ENCODE peak calls at places on chromosomes 13 and 19, in seven cellular contexts. One of them, this sample, is unnamed.

GRCh38 chr19:18672606-18673337 is 10.7 kb upstream of the CRTC1 start:
- DNase-seq in left cardiac atrium: peak
- DNase-seq in CD8-positive, alpha-beta T cell: no peak
- DNase-seq in neural progenitor cell: peak
- DNase-seq in NCI-H1436: no peak
- DNase-seq in stimulated activated CD4-positive, alpha-beta T cell treated with anti-CD3 and anti-CD28 coated beads, TNF-alpha, amount 100 ng/mL, for 4 hours: no peak
- DNase-seq in H9: peak
- DNase-seq in this sample: peak

GRCh38 chr19:32519023-32519422 is 62.0 kb upstream of the PDCD5 start:
- DNase-seq in left cardiac atrium: no peak
- DNase-seq in CD8-positive, alpha-beta T cell: no peak
- DNase-seq in neural progenitor cell: no peak
- DNase-seq in NCI-H1436: no peak
- DNase-seq in stimulated activated CD4-positive, alpha-beta T cell treated with anti-CD3 and anti-CD28 coated beads, TNF-alpha, amount 100 ng/mL, for 4 hours: no peak
- DNase-seq in H9: no peak
- DNase-seq in this sample: no peak

GRCh38 chr13:110637747-110638146 is 22.4 kb downstream of the NAXD start:
- DNase-seq in left cardiac atrium: no peak
- DNase-seq in CD8-positive, alpha-beta T cell: no peak
- DNase-seq in neural progenitor cell: no peak
- DNase-seq in NCI-H1436: no peak
- DNase-seq in stimulated activated CD4-positive, alpha-beta T cell treated with anti-CD3 and anti-CD28 coated beads, TNF-alpha, amount 100 ng/mL, for 4 hours: no peak
- DNase-seq in H9: no peak
- DNase-seq in this sample: no peak

GRCh38 chr19:4622695-4623421 is 16.5 kb upstream of the TNFAIP8L1 start:
- DNase-seq in left cardiac atrium: peak
- DNase-seq in CD8-positive, alpha-beta T cell: no peak
- DNase-seq in neural progenitor cell: no peak
- DNase-seq in NCI-H1436: no peak
- DNase-seq in stimulated activated CD4-positive, alpha-beta T cell treated with anti-CD3 and anti-CD28 coated beads, TNF-alpha, amount 100 ng/mL, for 4 hours: no peak
- DNase-seq in H9: peak
- DNase-seq in this sample: no peak

GRCh38 chr13:59865398-59865797 is 298.3 kb downstream of the DIAPH3 start:
- DNase-seq in left cardiac atrium: no peak
- DNase-seq in CD8-positive, alpha-beta T cell: no peak
- DNase-seq in neural progenitor cell: no peak
- DNase-seq in NCI-H1436: no peak
- DNase-seq in stimulated activated CD4-positive, alpha-beta T cell treated with anti-CD3 and anti-CD28 coated beads, TNF-alpha, amount 100 ng/mL, for 4 hours: no peak
- DNase-seq in H9: no peak
- DNase-seq in this sample: no peak

GRCh38 chr13:113887700-113888201 is 23.9 kb upstream of the GAS6 start:
- DNase-seq in left cardiac atrium: no peak
- DNase-seq in CD8-positive, alpha-beta T cell: no peak
- DNase-seq in neural progenitor cell: no peak
- DNase-seq in NCI-H1436: no peak
- DNase-seq in stimulated activated CD4-positive, alpha-beta T cell treated with anti-CD3 and anti-CD28 coated beads, TNF-alpha, amount 100 ng/mL, for 4 hours: no peak
- DNase-seq in H9: no peak
- DNase-seq in this sample: peak

GRCh38 chr13:79779061-79779460 is 298.1 kb downstream of the NDFIP2 start:
- DNase-seq in left cardiac atrium: no peak
- DNase-seq in CD8-positive, alpha-beta T cell: no peak
- DNase-seq in neural progenitor cell: no peak
- DNase-seq in NCI-H1436: no peak
- DNase-seq in stimulated activated CD4-positive, alpha-beta T cell treated with anti-CD3 and anti-CD28 coated beads, TNF-alpha, amount 100 ng/mL, for 4 hours: no peak
- DNase-seq in H9: no peak
- DNase-seq in this sample: no peak

GRCh38 chr13:100128373-100128772 is 39.5 kb downstream of the PCCA start:
- DNase-seq in left cardiac atrium: no peak
- DNase-seq in CD8-positive, alpha-beta T cell: no peak
- DNase-seq in neural progenitor cell: no peak
- DNase-seq in NCI-H1436: no peak
- DNase-seq in stimulated activated CD4-positive, alpha-beta T cell treated with anti-CD3 and anti-CD28 coated beads, TNF-alpha, amount 100 ng/mL, for 4 hours: no peak
- DNase-seq in H9: no peak
- DNase-seq in this sample: no peak

GRCh38 chr13:27644302-27644701 is 22.6 kb downstream of the POLR1D start:
- DNase-seq in left cardiac atrium: no peak
- DNase-seq in CD8-positive, alpha-beta T cell: no peak
- DNase-seq in neural progenitor cell: no peak
- DNase-seq in NCI-H1436: no peak
- DNase-seq in stimulated activated CD4-positive, alpha-beta T cell treated with anti-CD3 and anti-CD28 coated beads, TNF-alpha, amount 100 ng/mL, for 4 hours: no peak
- DNase-seq in H9: no peak
- DNase-seq in this sample: peak

GRCh38 chr19:54462713-54463530 is 656 bp downstream of the LENG9 start:
- DNase-seq in left cardiac atrium: peak
- DNase-seq in CD8-positive, alpha-beta T cell: peak
- DNase-seq in neural progenitor cell: peak
- DNase-seq in NCI-H1436: no peak
- DNase-seq in stimulated activated CD4-positive, alpha-beta T cell treated with anti-CD3 and anti-CD28 coated beads, TNF-alpha, amount 100 ng/mL, for 4 hours: peak
- DNase-seq in H9: peak
- DNase-seq in this sample: peak

GRCh38 chr19:18484992-18485391 is 36.9 kb downstream of the ELL start:
- DNase-seq in left cardiac atrium: no peak
- DNase-seq in CD8-positive, alpha-beta T cell: no peak
- DNase-seq in neural progenitor cell: no peak
- DNase-seq in NCI-H1436: no peak
- DNase-seq in stimulated activated CD4-positive, alpha-beta T cell treated with anti-CD3 and anti-CD28 coated beads, TNF-alpha, amount 100 ng/mL, for 4 hours: no peak
- DNase-seq in H9: no peak
- DNase-seq in this sample: no peak

GRCh38 chr19:952049-952679 is 26.3 kb downstream of the ARID3A start:
- DNase-seq in left cardiac atrium: no peak
- DNase-seq in CD8-positive, alpha-beta T cell: no peak
- DNase-seq in neural progenitor cell: no peak
- DNase-seq in NCI-H1436: no peak
- DNase-seq in stimulated activated CD4-positive, alpha-beta T cell treated with anti-CD3 and anti-CD28 coated beads, TNF-alpha, amount 100 ng/mL, for 4 hours: no peak
- DNase-seq in H9: no peak
- DNase-seq in this sample: no peak

GRCh38 chr19:41638624-41639023 is 11.8 kb upstream of the CEACAM4 start:
- DNase-seq in left cardiac atrium: no peak
- DNase-seq in CD8-positive, alpha-beta T cell: no peak
- DNase-seq in neural progenitor cell: no peak
- DNase-seq in NCI-H1436: no peak
- DNase-seq in stimulated activated CD4-positive, alpha-beta T cell treated with anti-CD3 and anti-CD28 coated beads, TNF-alpha, amount 100 ng/mL, for 4 hours: no peak
- DNase-seq in H9: peak
- DNase-seq in this sample: no peak

GRCh38 chr19:55406091-55406868 is 1.3 kb downstream of the UBE2S start:
- DNase-seq in left cardiac atrium: no peak
- DNase-seq in CD8-positive, alpha-beta T cell: no peak
- DNase-seq in neural progenitor cell: no peak
- DNase-seq in NCI-H1436: no peak
- DNase-seq in stimulated activated CD4-positive, alpha-beta T cell treated with anti-CD3 and anti-CD28 coated beads, TNF-alpha, amount 100 ng/mL, for 4 hours: no peak
- DNase-seq in H9: no peak
- DNase-seq in this sample: no peak

GRCh38 chr19:48991011-48991609 is 2.0 kb downstream of the GYS1 start:
- DNase-seq in left cardiac atrium: no peak
- DNase-seq in CD8-positive, alpha-beta T cell: no peak
- DNase-seq in neural progenitor cell: no peak
- DNase-seq in NCI-H1436: no peak
- DNase-seq in stimulated activated CD4-positive, alpha-beta T cell treated with anti-CD3 and anti-CD28 coated beads, TNF-alpha, amount 100 ng/mL, for 4 hours: no peak
- DNase-seq in H9: no peak
- DNase-seq in this sample: no peak

GRCh38 chr13:95524270-95524901 is 28.1 kb upstream of the CLDN10 start:
- DNase-seq in left cardiac atrium: no peak
- DNase-seq in CD8-positive, alpha-beta T cell: no peak
- DNase-seq in neural progenitor cell: no peak
- DNase-seq in NCI-H1436: no peak
- DNase-seq in stimulated activated CD4-positive, alpha-beta T cell treated with anti-CD3 and anti-CD28 coated beads, TNF-alpha, amount 100 ng/mL, for 4 hours: no peak
- DNase-seq in H9: no peak
- DNase-seq in this sample: peak

GRCh38 chr19:14149509-14149994 is 13.2 kb upstream of the ASF1B start:
- DNase-seq in left cardiac atrium: peak
- DNase-seq in CD8-positive, alpha-beta T cell: peak
- DNase-seq in neural progenitor cell: no peak
- DNase-seq in NCI-H1436: no peak
- DNase-seq in stimulated activated CD4-positive, alpha-beta T cell treated with anti-CD3 and anti-CD28 coated beads, TNF-alpha, amount 100 ng/mL, for 4 hours: peak
- DNase-seq in H9: no peak
- DNase-seq in this sample: no peak

GRCh38 chr13:26377038-26377437 is 123.1 kb downstream of the CDK8 start:
- DNase-seq in left cardiac atrium: no peak
- DNase-seq in CD8-positive, alpha-beta T cell: no peak
- DNase-seq in neural progenitor cell: peak
- DNase-seq in NCI-H1436: no peak
- DNase-seq in stimulated activated CD4-positive, alpha-beta T cell treated with anti-CD3 and anti-CD28 coated beads, TNF-alpha, amount 100 ng/mL, for 4 hours: no peak
- DNase-seq in H9: peak
- DNase-seq in this sample: peak

GRCh38 chr19:36183455-36183741 is 31.1 kb downstream of the ZNF565 start:
- DNase-seq in left cardiac atrium: peak
- DNase-seq in CD8-positive, alpha-beta T cell: no peak
- DNase-seq in neural progenitor cell: no peak
- DNase-seq in NCI-H1436: no peak
- DNase-seq in stimulated activated CD4-positive, alpha-beta T cell treated with anti-CD3 and anti-CD28 coated beads, TNF-alpha, amount 100 ng/mL, for 4 hours: no peak
- DNase-seq in H9: no peak
- DNase-seq in this sample: no peak

This sample was measured in adipocyte.